ENCODE peak calls at places on chromosomes 6 and 20, in seven cellular contexts. E is heart left ventricle; V is pancreas; R is spleen; Q is CD8-positive, alpha-beta T cell; K is tibial nerve; C is vagina. I is an unnamed sample.

GRCh38 chr6:11929451-11929850 is 82.7 kb upstream of the HIVEP1 start:
- DNase-seq in E (no peak), V (no peak), R (no peak), Q (no peak), K (no peak), C (no peak), I (no peak)

GRCh38 chr20:3990741-3991140 is 24.6 kb downstream of the RNF24 start:
- DNase-seq in E (no peak), V (no peak), R (no peak), Q (no peak), K (no peak), C (no peak), I (no peak)

GRCh38 chr6:43964659-43965570 is 162.3 kb downstream of the MRPL14 start:
- DNase-seq in E (no peak), V (no peak), R (no peak), Q (no peak), K (no peak), C (peak), I (no peak)

GRCh38 chr6:159758031-159759001 is 3.5 kb upstream of the ACAT2 start:
- DNase-seq in E (no peak), V (no peak), R (no peak), Q (no peak), K (no peak), C (no peak), I (no peak)

GRCh38 chr6:147841749-147842148 is 333.3 kb downstream of the SAMD5 start:
- DNase-seq in E (no peak), V (no peak), R (no peak), Q (no peak), K (no peak), C (no peak), I (no peak)

GRCh38 chr6:128655978-128656498 is 135.6 kb upstream of the PTPRK start:
- DNase-seq in E (no peak), V (no peak), R (no peak), Q (no peak), K (no peak), C (no peak), I (no peak)

GRCh38 chr20:32249030-32249738 is 28.3 kb upstream of the KIF3B start:
- DNase-seq in E (no peak), V (no peak), R (peak), Q (peak), K (no peak), C (no peak), I (no peak)

GRCh38 chr6:73696990-73697651 is 1.1 kb downstream of the CD109 start:
- DNase-seq in E (no peak), V (no peak), R (no peak), Q (no peak), K (no peak), C (no peak), I (no peak)

GRCh38 chr6:170110201-170111140 is 180.4 kb downstream of the DLL1 start:
- DNase-seq in E (peak), V (peak), R (peak), Q (no peak), K (no peak), C (peak), I (peak)

DNA sequence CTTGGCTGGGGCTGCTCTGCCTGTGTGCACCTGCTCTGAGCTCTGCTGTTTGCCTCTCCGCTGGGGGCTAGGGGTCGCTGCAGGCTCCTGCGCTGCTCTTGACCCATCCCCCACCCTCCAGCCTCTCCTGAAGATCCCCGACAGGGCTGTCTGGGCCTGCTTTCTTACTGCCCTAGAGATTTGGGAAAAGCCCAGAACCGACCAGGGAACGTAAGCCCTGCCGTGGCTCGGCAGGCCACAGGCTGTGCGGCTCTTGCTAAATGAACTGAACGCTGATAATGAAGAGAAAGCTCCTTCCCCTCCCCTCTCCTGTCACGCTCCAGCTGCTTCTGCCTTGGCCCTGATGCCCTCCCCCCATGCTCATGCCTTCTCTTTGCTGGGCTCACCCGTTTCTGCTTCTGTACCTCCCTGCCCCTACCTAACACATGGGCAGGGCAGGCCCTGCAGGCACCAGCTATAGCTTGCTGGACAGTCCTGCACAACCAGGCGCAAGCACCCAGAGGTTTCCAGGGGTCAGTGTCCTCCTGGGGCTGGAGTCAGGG is 32.0 kb upstream of the PCMTD2 start:
- DNase-seq in E (no peak), V (no peak), R (no peak), Q (no peak), K (no peak), C (no peak), I (no peak)
- TF ChIP-seq CTCF in E (peak), V (no peak), R (no peak), Q (no peak), K (no peak), C (no peak), I (no peak)

DNA sequence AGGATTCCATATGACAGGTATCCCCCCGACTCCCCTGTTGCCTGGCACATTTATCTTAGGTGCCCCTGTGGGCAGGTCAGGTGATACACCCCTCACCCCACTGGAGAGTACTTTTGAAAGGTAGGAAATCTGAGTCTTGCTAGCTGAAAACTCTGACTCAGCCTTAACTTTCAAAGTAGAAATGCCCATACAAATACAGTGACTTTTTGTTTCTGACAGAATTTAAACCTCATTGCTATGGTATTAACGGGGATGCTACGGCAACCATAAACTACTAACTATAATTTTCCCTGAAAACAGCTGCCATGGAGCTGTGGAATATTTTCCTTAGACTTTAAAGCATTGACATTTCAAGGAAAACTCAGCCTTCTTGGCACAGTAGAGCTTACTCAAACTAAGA is 536.0 kb downstream of the RFPL4B start:
- DNase-seq in E (no peak), V (no peak), R (no peak), Q (no peak), K (no peak), C (no peak), I (no peak)
- H3K27ac ChIP-seq in E (no peak), V (no peak), R (no peak), Q (no peak), K (no peak), C (no peak), I (no peak)

DNA sequence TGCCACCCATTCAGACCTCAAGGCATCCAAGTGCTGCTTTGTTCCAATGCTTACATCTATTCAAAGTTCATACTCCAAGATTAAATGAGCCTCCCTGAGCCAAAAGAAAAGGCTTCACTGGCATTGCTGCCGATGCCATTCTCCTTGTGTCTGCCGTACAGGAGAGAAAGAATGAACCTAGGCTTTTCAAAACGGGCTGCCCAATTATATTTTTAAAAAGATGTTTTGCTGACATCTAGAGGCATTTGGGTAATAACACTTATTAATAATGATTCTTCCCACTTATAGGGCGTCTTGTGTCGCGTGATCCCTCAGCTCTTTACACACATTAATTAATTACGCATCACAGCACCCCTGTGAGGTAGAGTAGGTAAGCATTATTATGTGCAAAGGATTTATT is 545.6 kb downstream of the PKHD1 start:
- DNase-seq in E (no peak), V (no peak), R (no peak), Q (no peak), K (no peak), C (no peak), I (no peak)
- TF ChIP-seq CTCF in E (no peak), V (no peak), R (no peak), Q (no peak), K (no peak), C (no peak), I (no peak)

GRCh38 chr20:23144856-23145255 is 58.7 kb upstream of the CD93 start:
- DNase-seq in E (no peak), V (no peak), R (no peak), Q (no peak), K (no peak), C (no peak), I (no peak)
- H3K27ac ChIP-seq in E (no peak), V (no peak), R (peak), Q (no peak), K (no peak), C (no peak), I (peak)